ENCODE peak calls at places on chromosomes 13 and 19, in four cellular contexts. J, S, O and M are unnamed samples.

GRCh38 chr13:95641961-95642621 is 2.4 kb downstream of the DZIP1 start:
- DNase-seq in J (no peak), S (peak), O (no peak), M (peak)

GRCh38 chr19:46911456-46911855 is 50.7 kb downstream of the ARHGAP35 start:
- DNase-seq in J (no peak), S (no peak), O (no peak), M (no peak)

GRCh38 chr13:70249332-70250064 is 141.2 kb upstream of the KLHL1 start:
- DNase-seq in J (no peak), S (peak), O (no peak), M (no peak)

GRCh38 chr13:49216334-49216733 is 3.8 kb upstream of the MLNR start:
- DNase-seq in J (no peak), S (no peak), O (no peak), M (no peak)

GRCh38 chr13:50419466-50419865 is 404.2 kb downstream of the KCNRG start:
- DNase-seq in J (no peak), S (no peak), O (no peak), M (no peak)

GRCh38 chr13:94433055-94433947 is 46.2 kb downstream of the DCT start:
- DNase-seq in J (no peak), S (peak), O (no peak), M (no peak)

GRCh38 chr13:95295026-95295425 is 6.2 kb downstream of the ABCC4 start:
- DNase-seq in J (no peak), S (no peak), O (no peak), M (no peak)

GRCh38 chr13:110829486-110829885 is 85.4 kb downstream of the ANKRD10 start:
- DNase-seq in J (no peak), S (no peak), O (no peak), M (no peak)